ENCODE peak calls at places on chromosomes 7 and 10, in six cellular contexts. One of them, this sample, is unnamed. For H3K9me3, the result is how much of the 10 kb centered on the place peaks cover.

GRCh38 chr7:17626215-17626614 is 314.1 kb downstream of the SNX13 start:
- DNase-seq in lung: no peak
- DNase-seq in esophagus squamous epithelium: no peak
- DNase-seq in neural progenitor cell: no peak
- DNase-seq in cardiac muscle cell: no peak
- DNase-seq in Panc1: no peak
- DNase-seq in this sample: no peak

GRCh38 chr7:44580945-44581344 is 1.1 kb downstream of the TMED4 start:
- DNase-seq in neural progenitor cell: no peak
- DNase-seq in esophagus squamous epithelium: no peak
- DNase-seq in lung: no peak
- DNase-seq in Panc1: no peak
- DNase-seq in cardiac muscle cell: no peak
- DNase-seq in this sample: no peak

GRCh38 chr7:95586951-95587301 is 9.4 kb downstream of the PDK4 start:
- DNase-seq in neural progenitor cell: no peak
- DNase-seq in cardiac muscle cell: no peak
- DNase-seq in Panc1: no peak
- DNase-seq in lung: no peak
- DNase-seq in esophagus squamous epithelium: no peak
- DNase-seq in this sample: no peak

GRCh38 chr7:130942211-130942964 is 208.4 kb upstream of the KLF14 start:
- DNase-seq in cardiac muscle cell: no peak
- DNase-seq in Panc1: peak
- DNase-seq in neural progenitor cell: no peak
- DNase-seq in lung: no peak
- DNase-seq in esophagus squamous epithelium: no peak
- DNase-seq in this sample: no peak

GRCh38 chr10:24465899-24466615 is 257.1 kb downstream of the KIAA1217 start:
- DNase-seq in lung: peak
- DNase-seq in neural progenitor cell: no peak
- DNase-seq in esophagus squamous epithelium: no peak
- DNase-seq in cardiac muscle cell: no peak
- DNase-seq in Panc1: peak
- DNase-seq in this sample: no peak

GRCh38 chr10:88395677-88396076 is 187.4 kb downstream of the RNLS start:
- DNase-seq in esophagus squamous epithelium: no peak
- DNase-seq in cardiac muscle cell: no peak
- DNase-seq in lung: no peak
- DNase-seq in neural progenitor cell: no peak
- DNase-seq in Panc1: no peak
- DNase-seq in this sample: no peak

GRCh38 chr10:3781458-3782098 is 3.4 kb downstream of the KLF6 start:
- DNase-seq in lung: no peak
- DNase-seq in cardiac muscle cell: no peak
- DNase-seq in neural progenitor cell: no peak
- DNase-seq in Panc1: no peak
- DNase-seq in esophagus squamous epithelium: no peak
- DNase-seq in this sample: no peak

GRCh38 chr10:50228672-50229071 is 22.6 kb downstream of the ASAH2 start:
- DNase-seq in Panc1: no peak
- DNase-seq in cardiac muscle cell: no peak
- DNase-seq in neural progenitor cell: no peak
- DNase-seq in lung: no peak
- DNase-seq in esophagus squamous epithelium: no peak
- DNase-seq in this sample: no peak

GRCh38 chr7:798921-799470 is 33.3 kb upstream of the SUN1 start:
- DNase-seq in neural progenitor cell: no peak
- DNase-seq in esophagus squamous epithelium: no peak
- DNase-seq in Panc1: no peak
- DNase-seq in lung: no peak
- DNase-seq in cardiac muscle cell: no peak
- DNase-seq in this sample: no peak

GRCh38 chr10:100485336-100485735 is 22.5 kb downstream of the WNT8B start:
- DNase-seq in Panc1: no peak
- DNase-seq in neural progenitor cell: peak
- DNase-seq in esophagus squamous epithelium: no peak
- DNase-seq in cardiac muscle cell: no peak
- DNase-seq in lung: no peak
- DNase-seq in this sample: no peak

GRCh38 chr7:101154693-101155102 is 422 bp downstream of the AP1S1 start:
- DNase-seq in lung: no peak
- DNase-seq in cardiac muscle cell: peak
- DNase-seq in neural progenitor cell: no peak
- DNase-seq in esophagus squamous epithelium: no peak
- DNase-seq in Panc1: no peak
- DNase-seq in this sample: no peak

GRCh38 chr7:25196132-25196896 is 32.0 kb downstream of the NPVF start:
- DNase-seq in cardiac muscle cell: no peak
- DNase-seq in lung: no peak
- DNase-seq in esophagus squamous epithelium: no peak
- DNase-seq in Panc1: no peak
- DNase-seq in neural progenitor cell: no peak
- DNase-seq in this sample: no peak

GRCh38 chr10:33453081-33453850 is 118.8 kb upstream of the NRP1 start:
- DNase-seq in neural progenitor cell: no peak
- DNase-seq in esophagus squamous epithelium: no peak
- DNase-seq in lung: no peak
- DNase-seq in Panc1: no peak
- DNase-seq in cardiac muscle cell: no peak
- DNase-seq in this sample: no peak

GRCh38 chr7:11648980-11649379 is 183.0 kb downstream of the THSD7A start:
- DNase-seq in Panc1: no peak
- DNase-seq in esophagus squamous epithelium: no peak
- DNase-seq in neural progenitor cell: no peak
- DNase-seq in lung: no peak
- DNase-seq in cardiac muscle cell: no peak
- DNase-seq in this sample: no peak

GRCh38 chr10:102120987-102121738 is 995 bp upstream of the LDB1 start:
- DNase-seq in cardiac muscle cell: peak
- DNase-seq in neural progenitor cell: peak
- DNase-seq in lung: peak
- DNase-seq in esophagus squamous epithelium: no peak
- DNase-seq in Panc1: no peak
- DNase-seq in this sample: peak

GRCh38 chr7:47635091-47636090 is 53.5 kb upstream of the TNS3 start:
- DNase-seq in lung: peak
- DNase-seq in neural progenitor cell: peak
- DNase-seq in esophagus squamous epithelium: no peak
- DNase-seq in cardiac muscle cell: peak
- DNase-seq in Panc1: no peak
- DNase-seq in this sample: no peak

GRCh38 chr10:86598151-86598550 is 56.2 kb upstream of the OPN4 start:
- DNase-seq in Panc1: no peak
- DNase-seq in esophagus squamous epithelium: no peak
- DNase-seq in lung: no peak
- DNase-seq in cardiac muscle cell: no peak
- DNase-seq in neural progenitor cell: no peak
- DNase-seq in this sample: no peak

GRCh38 chr7:139576179-139576973 is 52.9 kb downstream of the CLEC2L start:
- DNase-seq in esophagus squamous epithelium: no peak
- DNase-seq in lung: no peak
- DNase-seq in cardiac muscle cell: no peak
- DNase-seq in Panc1: no peak
- DNase-seq in neural progenitor cell: no peak
- DNase-seq in this sample: no peak

GRCh38 chr10:32241946-32242345 is 105.0 kb downstream of the EPC1 start:
- DNase-seq in Panc1: no peak
- DNase-seq in cardiac muscle cell: no peak
- DNase-seq in neural progenitor cell: no peak
- DNase-seq in lung: no peak
- DNase-seq in esophagus squamous epithelium: no peak
- DNase-seq in this sample: no peak

GRCh38 chr10:12902135-12902572 is 99.4 kb downstream of the CCDC3 start:
- DNase-seq in neural progenitor cell: peak
- DNase-seq in Panc1: peak
- DNase-seq in cardiac muscle cell: peak
- DNase-seq in lung: peak
- DNase-seq in esophagus squamous epithelium: no peak
- DNase-seq in this sample: no peak

GRCh38 chr10:43868952-43869351 is 220.3 kb upstream of the ZNF32 start:
- DNase-seq in cardiac muscle cell: no peak
- DNase-seq in lung: no peak
- DNase-seq in esophagus squamous epithelium: no peak
- DNase-seq in Panc1: no peak
- DNase-seq in neural progenitor cell: no peak
- DNase-seq in this sample: no peak

GRCh38 chr10:36425140-36425797 is 700.1 kb upstream of the ANKRD30A start:
- DNase-seq in esophagus squamous epithelium: no peak
- DNase-seq in lung: no peak
- DNase-seq in Panc1: no peak
- DNase-seq in neural progenitor cell: no peak
- DNase-seq in cardiac muscle cell: no peak
- DNase-seq in this sample: no peak

GRCh38 chr7:103398488-103398887 is 47.5 kb downstream of the SLC26A5 start:
- DNase-seq in esophagus squamous epithelium: no peak
- DNase-seq in cardiac muscle cell: no peak
- DNase-seq in Panc1: no peak
- DNase-seq in lung: no peak
- DNase-seq in neural progenitor cell: no peak
- DNase-seq in this sample: no peak

GRCh38 chr7:130960208-130960988 is 226.4 kb upstream of the KLF14 start:
- DNase-seq in cardiac muscle cell: no peak
- DNase-seq in esophagus squamous epithelium: peak
- DNase-seq in Panc1: peak
- DNase-seq in lung: peak
- DNase-seq in neural progenitor cell: no peak
- DNase-seq in this sample: no peak

GRCh38 chr7:19107392-19108147 is 9.9 kb downstream of the TWIST1 start:
- DNase-seq in cardiac muscle cell: peak
- DNase-seq in neural progenitor cell: peak
- DNase-seq in Panc1: no peak
- DNase-seq in lung: no peak
- DNase-seq in esophagus squamous epithelium: no peak
- DNase-seq in this sample: no peak

GRCh38 chr10:94344522-94345122 is 18.1 kb downstream of the NOC3L start:
- DNase-seq in esophagus squamous epithelium: no peak
- DNase-seq in Panc1: no peak
- DNase-seq in cardiac muscle cell: no peak
- DNase-seq in lung: no peak
- DNase-seq in neural progenitor cell: no peak
- DNase-seq in this sample: no peak

GRCh38 chr7:100585511-100586265 is at the start of gene LRCH4:
- DNase-seq in lung: peak
- DNase-seq in cardiac muscle cell: no peak
- DNase-seq in esophagus squamous epithelium: no peak
- DNase-seq in neural progenitor cell: peak
- DNase-seq in Panc1: no peak
- DNase-seq in this sample: no peak

GRCh38 chr7:14579971-14580370 is 322.6 kb downstream of the DGKB start:
- DNase-seq in cardiac muscle cell: no peak
- DNase-seq in esophagus squamous epithelium: no peak
- DNase-seq in lung: no peak
- DNase-seq in Panc1: no peak
- DNase-seq in neural progenitor cell: no peak
- DNase-seq in this sample: no peak

GRCh38 chr7:14590206-14590605 is 312.3 kb downstream of the DGKB start:
- DNase-seq in lung: no peak
- DNase-seq in cardiac muscle cell: no peak
- DNase-seq in neural progenitor cell: no peak
- DNase-seq in esophagus squamous epithelium: no peak
- DNase-seq in Panc1: no peak
- DNase-seq in this sample: no peak

GRCh38 chr7:14582010-14582409 is 320.5 kb downstream of the DGKB start:
- DNase-seq in lung: no peak
- DNase-seq in neural progenitor cell: no peak
- DNase-seq in cardiac muscle cell: no peak
- DNase-seq in Panc1: no peak
- DNase-seq in esophagus squamous epithelium: no peak
- DNase-seq in this sample: no peak

GRCh38 chr7:14583518-14583917 is 319.0 kb downstream of the DGKB start:
- DNase-seq in esophagus squamous epithelium: no peak
- DNase-seq in neural progenitor cell: no peak
- DNase-seq in lung: no peak
- DNase-seq in cardiac muscle cell: no peak
- DNase-seq in Panc1: no peak
- DNase-seq in this sample: no peak

DNA sequence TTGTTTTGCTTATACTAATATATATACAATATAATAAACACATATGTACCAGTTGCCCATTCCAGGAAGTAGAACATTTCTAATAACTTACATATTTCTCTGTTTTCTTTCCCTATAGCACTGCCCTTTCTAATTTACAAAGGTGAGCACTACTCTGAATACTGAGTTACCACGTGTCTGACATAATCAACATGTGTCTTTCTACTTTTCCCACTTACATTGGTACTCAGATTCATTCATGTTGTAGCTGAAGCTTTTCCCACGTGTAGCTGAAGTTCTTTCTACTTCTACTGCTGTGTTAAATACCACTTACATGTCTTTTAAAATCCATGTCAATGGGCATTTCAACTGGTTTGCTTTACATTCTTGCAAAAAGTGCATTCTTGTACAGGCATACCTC is 317.3 kb downstream of the DGKB start:
- DNase-seq in esophagus squamous epithelium: no peak
- DNase-seq in lung: no peak
- DNase-seq in neural progenitor cell: no peak
- DNase-seq in Panc1: no peak
- DNase-seq in cardiac muscle cell: no peak
- DNase-seq in this sample: no peak
- H3K9me3 ChIP-seq in esophagus squamous epithelium: under half
- H3K9me3 ChIP-seq in lung: under half
- H3K9me3 ChIP-seq in neural progenitor cell: under half
- H3K9me3 ChIP-seq in Panc1: under half
- H3K9me3 ChIP-seq in cardiac muscle cell: under half
- H3K9me3 ChIP-seq in this sample: under half

DNA sequence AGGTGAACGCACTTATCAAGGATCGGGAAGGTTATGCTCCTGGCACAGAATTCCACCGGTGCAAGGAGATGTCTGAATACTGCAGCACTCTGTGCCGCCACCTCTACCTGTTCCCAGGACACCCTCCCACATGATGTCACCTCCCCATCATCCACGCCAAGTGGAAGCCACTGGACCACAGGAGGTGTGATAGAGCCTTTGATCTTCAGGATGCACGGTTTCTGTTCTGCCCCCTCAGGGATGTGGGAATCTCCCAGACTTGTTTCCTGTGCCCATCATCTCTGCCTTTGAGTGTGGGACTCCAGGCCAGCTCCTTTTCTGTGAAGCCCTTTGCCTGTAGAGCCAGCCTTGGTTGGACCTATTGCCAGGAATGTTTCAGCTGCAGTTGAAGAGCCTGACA is 11.0 kb upstream of the CLCN1 start:
- DNase-seq in neural progenitor cell: no peak
- DNase-seq in cardiac muscle cell: no peak
- DNase-seq in lung: no peak
- DNase-seq in Panc1: no peak
- DNase-seq in esophagus squamous epithelium: no peak
- DNase-seq in this sample: no peak
- H3K27ac ChIP-seq in neural progenitor cell: no peak
- H3K27ac ChIP-seq in cardiac muscle cell: no peak
- H3K27ac ChIP-seq in lung: no peak
- H3K27ac ChIP-seq in Panc1: no peak
- H3K27ac ChIP-seq in esophagus squamous epithelium: no peak
- H3K27ac ChIP-seq in this sample: no peak

GRCh38 chr10:70354566-70355233 is 27.7 kb downstream of the LRRC20 start:
- DNase-seq in cardiac muscle cell: no peak
- DNase-seq in lung: no peak
- DNase-seq in neural progenitor cell: peak
- DNase-seq in esophagus squamous epithelium: no peak
- DNase-seq in Panc1: no peak
- DNase-seq in this sample: no peak
- H3K4me3 ChIP-seq in cardiac muscle cell: no peak
- H3K4me3 ChIP-seq in lung: no peak
- H3K4me3 ChIP-seq in neural progenitor cell: peak
- H3K4me3 ChIP-seq in esophagus squamous epithelium: no peak
- H3K4me3 ChIP-seq in Panc1: no peak
- H3K4me3 ChIP-seq in this sample: no peak

GRCh38 chr7:53062796-53063195 is 27.4 kb downstream of the POM121L12 start:
- DNase-seq in esophagus squamous epithelium: no peak
- DNase-seq in lung: no peak
- DNase-seq in Panc1: no peak
- DNase-seq in neural progenitor cell: no peak
- DNase-seq in cardiac muscle cell: no peak
- DNase-seq in this sample: no peak
- H3K9me3 ChIP-seq in esophagus squamous epithelium: under half
- H3K9me3 ChIP-seq in lung: under half
- H3K9me3 ChIP-seq in Panc1: under half
- H3K9me3 ChIP-seq in neural progenitor cell: under half
- H3K9me3 ChIP-seq in cardiac muscle cell: under half
- H3K9me3 ChIP-seq in this sample: under half

This sample was measured in thoracic aorta.